ENCODE peak calls at places on chromosome 2, in eight cellular contexts. L, C, P, V, F, Y, K and U are unnamed samples.

GRCh38 chr2:187390891-187391290 is 57.2 kb downstream of the CALCRL start:
- DNase-seq in L (peak), C (peak), P (no peak), V (no peak), F (no peak), Y (no peak), K (no peak), U (peak)

GRCh38 chr2:7077660-7078278 is 160.6 kb downstream of the RNF144A start:
- DNase-seq in L (no peak), C (no peak), P (no peak), V (no peak), F (no peak), Y (no peak), K (no peak), U (no peak)

GRCh38 chr2:55751966-55752365 is 58.3 kb upstream of the PNPT1 start:
- DNase-seq in L (no peak), C (no peak), P (no peak), V (no peak), F (no peak), Y (no peak), K (no peak), U (no peak)

GRCh38 chr2:205714058-205714776 is 31.9 kb downstream of the NRP2 start:
- DNase-seq in L (no peak), C (no peak), P (no peak), V (no peak), F (peak), Y (peak), K (no peak), U (peak)

GRCh38 chr2:239370876-239371725 is 29.7 kb downstream of the HDAC4 start:
- DNase-seq in L (no peak), C (no peak), P (no peak), V (no peak), F (no peak), Y (no peak), K (peak), U (no peak)

GRCh38 chr2:138000796-138001195 is 36.5 kb downstream of the HNMT start:
- DNase-seq in L (no peak), C (no peak), P (no peak), V (no peak), F (no peak), Y (no peak), K (no peak), U (no peak)

GRCh38 chr2:150850641-150851040 is 363.2 kb upstream of the RND3 start:
- DNase-seq in L (no peak), C (no peak), P (no peak), V (no peak), F (no peak), Y (no peak), K (no peak), U (no peak)

GRCh38 chr2:120909102-120909501 is 173.4 kb downstream of the GLI2 start:
- DNase-seq in L (no peak), C (no peak), P (no peak), V (no peak), F (no peak), Y (no peak), K (no peak), U (no peak)

GRCh38 chr2:36618381-36618780 is 20.4 kb upstream of the FEZ2 start:
- DNase-seq in L (peak), C (no peak), P (no peak), V (no peak), F (peak), Y (peak), K (peak), U (peak)

GRCh38 chr2:71589763-71590162 is 136.4 kb downstream of the DYSF start:
- DNase-seq in L (no peak), C (no peak), P (no peak), V (no peak), F (no peak), Y (peak), K (no peak), U (no peak)

GRCh38 chr2:64423303-64423702 is 30.7 kb upstream of the LGALSL start:
- DNase-seq in L (no peak), C (no peak), P (no peak), V (no peak), F (no peak), Y (no peak), K (no peak), U (no peak)

GRCh38 chr2:73266061-73266891 is 18.0 kb downstream of the FBXO41 start:
- DNase-seq in L (no peak), C (no peak), P (no peak), V (no peak), F (no peak), Y (no peak), K (no peak), U (peak)

GRCh38 chr2:203915256-203915655 is 21.3 kb upstream of the ICOS start:
- DNase-seq in L (no peak), C (no peak), P (no peak), V (no peak), F (no peak), Y (no peak), K (no peak), U (peak)

GRCh38 chr2:30584116-30584515 is 137.1 kb downstream of the LCLAT1 start:
- DNase-seq in L (no peak), C (no peak), P (no peak), V (no peak), F (peak), Y (no peak), K (no peak), U (no peak)

GRCh38 chr2:66228128-66228547 is 206.8 kb upstream of the MEIS1 start:
- DNase-seq in L (no peak), C (no peak), P (no peak), V (no peak), F (no peak), Y (no peak), K (no peak), U (no peak)

GRCh38 chr2:138012968-138013367 is 48.7 kb downstream of the HNMT start:
- DNase-seq in L (no peak), C (no peak), P (no peak), V (no peak), F (no peak), Y (no peak), K (no peak), U (no peak)

GRCh38 chr2:229416116-229416694 is 145.1 kb upstream of the PID1 start:
- DNase-seq in L (no peak), C (no peak), P (peak), V (no peak), F (no peak), Y (peak), K (no peak), U (peak)

GRCh38 chr2:64485961-64486360 is 32.0 kb downstream of the LGALSL start:
- DNase-seq in L (no peak), C (no peak), P (peak), V (no peak), F (no peak), Y (no peak), K (peak), U (peak)

GRCh38 chr2:217830061-217830460 is 172.7 kb downstream of the TNS1 start:
- DNase-seq in L (no peak), C (no peak), P (no peak), V (no peak), F (no peak), Y (no peak), K (no peak), U (no peak)

GRCh38 chr2:101951296-101951695 is 40.5 kb upstream of the IL1R2 start:
- DNase-seq in L (no peak), C (no peak), P (no peak), V (no peak), F (no peak), Y (no peak), K (no peak), U (no peak)

GRCh38 chr2:112482309-112483046 is 522 bp downstream of the TTL start:
- DNase-seq in L (no peak), C (no peak), P (peak), V (no peak), F (peak), Y (peak), K (peak), U (peak)

GRCh38 chr2:47664817-47665216 is 118.1 kb upstream of the MSH6 start:
- DNase-seq in L (no peak), C (no peak), P (peak), V (no peak), F (no peak), Y (peak), K (peak), U (no peak)
- TF ChIP-seq CTCF in L (no peak), C (peak), P (no peak), V (no peak), F (peak), Y (peak), K (peak), U (peak)

GRCh38 chr2:110853516-110853915 is 121.1 kb downstream of the ACOXL start:
- DNase-seq in L (no peak), C (no peak), P (peak), V (no peak), F (peak), Y (peak), K (peak), U (peak)

GRCh38 chr2:110852541-110853263 is 120.3 kb downstream of the ACOXL start:
- DNase-seq in L (no peak), C (no peak), P (no peak), V (no peak), F (no peak), Y (no peak), K (no peak), U (no peak)

GRCh38 chr2:110851531-110851930 is 119.2 kb downstream of the ACOXL start:
- DNase-seq in L (no peak), C (no peak), P (no peak), V (no peak), F (no peak), Y (no peak), K (no peak), U (no peak)

GRCh38 chr2:110852051-110852450 is 119.7 kb downstream of the ACOXL start:
- DNase-seq in L (no peak), C (no peak), P (no peak), V (no peak), F (no peak), Y (no peak), K (no peak), U (no peak)

DNA sequence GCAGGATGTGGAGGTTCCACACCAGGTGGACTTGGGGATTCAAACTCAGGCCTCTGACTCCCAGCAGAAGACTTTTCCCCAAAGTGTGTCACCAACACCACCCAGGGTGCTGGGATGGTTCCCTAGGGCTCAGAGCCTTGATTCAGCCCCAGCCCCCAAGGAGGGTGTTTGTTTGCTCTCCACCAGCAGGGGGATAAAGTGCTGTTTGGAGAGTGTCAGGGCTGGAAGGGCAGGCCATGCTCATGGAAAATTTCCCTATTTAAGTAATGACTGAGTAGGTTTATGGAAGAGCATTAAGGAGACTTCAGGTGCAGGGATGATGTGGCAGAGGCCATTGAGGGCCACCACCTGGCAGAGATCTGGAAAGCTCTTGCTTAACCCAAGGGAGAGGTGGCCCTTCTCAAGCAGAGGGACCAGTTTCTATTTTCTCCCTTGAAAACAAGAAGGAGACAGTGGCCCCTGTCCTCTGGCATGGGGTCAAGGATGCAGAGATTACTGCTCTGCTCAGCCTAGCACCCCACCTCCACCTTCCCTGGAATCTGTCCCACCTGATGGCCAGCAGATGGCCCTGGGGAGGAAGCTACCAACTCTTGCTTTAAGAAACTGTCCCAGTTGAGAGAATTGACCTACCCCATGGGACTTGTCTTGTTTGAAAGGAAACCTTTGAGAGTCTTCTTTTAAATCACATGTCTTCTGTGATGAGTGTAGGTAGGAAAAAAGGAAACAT is 122.1 kb downstream of the ACOXL start:
- DNase-seq in L (no peak), C (no peak), P (no peak), V (no peak), F (no peak), Y (peak), K (peak), U (no peak)
- TF ChIP-seq CTCF in L (peak), C (peak), P (no peak), V (no peak), F (peak), Y (peak), K (peak), U (peak)

GRCh38 chr2:177618270-177619253 is 226.0 kb downstream of the AGPS start:
- DNase-seq in L (peak), C (peak), P (peak), V (peak), F (peak), Y (peak), K (peak), U (peak)

GRCh38 chr2:177617849-177618248 is 225.3 kb downstream of the AGPS start:
- DNase-seq in L (no peak), C (no peak), P (no peak), V (no peak), F (no peak), Y (no peak), K (no peak), U (no peak)

GRCh38 chr2:177625744-177626655 is 233.4 kb downstream of the AGPS start:
- DNase-seq in L (no peak), C (no peak), P (no peak), V (no peak), F (no peak), Y (peak), K (no peak), U (peak)

GRCh38 chr2:177616731-177617130 is 224.2 kb downstream of the AGPS start:
- DNase-seq in L (no peak), C (no peak), P (no peak), V (no peak), F (no peak), Y (no peak), K (no peak), U (no peak)

GRCh38 chr2:177622516-177622915 is 229.9 kb downstream of the AGPS start:
- DNase-seq in L (no peak), C (no peak), P (no peak), V (no peak), F (peak), Y (peak), K (peak), U (no peak)
- TF ChIP-seq CTCF in L (peak), C (no peak), P (no peak), V (peak), F (peak), Y (peak), K (peak), U (no peak)

GRCh38 chr2:128086244-128086643 is 4.8 kb upstream of the UGGT1 start:
- DNase-seq in L (no peak), C (no peak), P (no peak), V (no peak), F (no peak), Y (peak), K (no peak), U (no peak)
- TF ChIP-seq CTCF in L (no peak), C (no peak), P (no peak), V (no peak), F (peak), Y (no peak), K (no peak), U (no peak)

GRCh38 chr2:1766400-1766799 is 22.1 kb upstream of the PXDN start:
- DNase-seq in L (no peak), C (no peak), P (no peak), V (no peak), F (no peak), Y (no peak), K (peak), U (no peak)
- TF ChIP-seq CTCF in L (no peak), C (no peak), P (no peak), V (no peak), F (no peak), Y (no peak), K (peak), U (no peak)

DNA sequence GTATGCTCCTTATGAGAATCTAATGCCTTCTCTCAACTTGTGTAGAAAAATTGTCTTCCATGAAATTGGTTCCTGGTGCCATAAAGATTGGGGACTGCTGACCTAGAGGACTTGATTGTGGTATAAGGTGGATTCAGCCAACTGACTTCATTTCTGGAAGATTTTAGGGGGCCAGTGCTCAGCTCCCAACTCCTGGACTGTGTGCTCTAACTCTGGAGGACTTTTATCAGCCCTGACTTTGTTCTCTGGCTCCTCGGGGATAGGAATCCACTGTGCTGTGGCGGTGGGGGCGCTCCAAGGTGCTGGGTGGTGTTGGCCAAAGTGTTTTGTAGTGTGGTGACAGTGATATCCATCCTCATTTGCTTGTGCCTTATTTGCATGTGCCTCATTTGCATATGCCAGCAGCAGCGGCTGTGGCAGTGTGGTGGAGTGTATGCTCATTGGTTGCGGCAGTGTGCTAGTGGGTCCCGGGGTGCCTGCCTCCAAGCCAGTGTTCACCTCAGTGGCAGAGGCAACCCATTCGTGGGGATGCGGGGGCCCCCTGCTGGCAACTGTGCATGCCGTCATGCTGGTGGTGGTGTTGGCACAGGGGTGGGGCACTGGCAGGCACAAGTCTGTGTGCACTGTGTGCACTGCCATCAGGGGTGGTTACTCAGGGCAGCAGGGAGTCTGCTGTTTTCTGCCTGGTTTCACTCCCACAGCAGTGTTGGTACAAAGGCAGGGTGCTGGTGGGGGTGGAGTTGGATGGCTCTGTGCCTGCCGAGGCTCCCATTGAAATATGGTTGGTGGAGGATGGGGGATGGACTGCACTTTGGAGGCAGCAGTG is 19.6 kb downstream of the EHBP1 start:
- DNase-seq in L (no peak), C (no peak), P (peak), V (no peak), F (no peak), Y (peak), K (peak), U (no peak)
- TF ChIP-seq CTCF in L (no peak), C (peak), P (no peak), V (peak), F (peak), Y (peak), K (peak), U (peak)

GRCh38 chr2:99648115-99648850 is 158.5 kb upstream of the REV1 start:
- DNase-seq in L (peak), C (no peak), P (no peak), V (no peak), F (no peak), Y (no peak), K (no peak), U (peak)
- TF ChIP-seq CTCF in L (peak), C (no peak), P (no peak), V (no peak), F (no peak), Y (no peak), K (no peak), U (no peak)